ENCODE peak calls at places on chromosomes 3 and 15, in seven cellular contexts. One of them, this sample, is unnamed.

GRCh38 chr15:79516646-79517045 is 84.5 kb downstream of the MINAR1 start:
- DNase-seq in astrocyte of the spinal cord: no peak
- DNase-seq in GM03348: no peak
- DNase-seq in H9: no peak
- DNase-seq in adrenal gland: no peak
- DNase-seq in right lobe of liver: no peak
- DNase-seq in neural crest cell: no peak
- DNase-seq in this sample: no peak

GRCh38 chr3:11530153-11530721 is 113.5 kb downstream of the VGLL4 start:
- DNase-seq in astrocyte of the spinal cord: peak
- DNase-seq in H9: no peak
- DNase-seq in adrenal gland: no peak
- DNase-seq in right lobe of liver: no peak
- DNase-seq in neural crest cell: peak
- DNase-seq in GM03348: peak
- DNase-seq in this sample: peak

GRCh38 chr15:90620379-90621134 is 90.8 kb downstream of the CRTC3 start:
- DNase-seq in adrenal gland: no peak
- DNase-seq in neural crest cell: no peak
- DNase-seq in H9: no peak
- DNase-seq in right lobe of liver: no peak
- DNase-seq in astrocyte of the spinal cord: no peak
- DNase-seq in GM03348: no peak
- DNase-seq in this sample: no peak

GRCh38 chr3:13549513-13550256 is 760 bp downstream of the FBLN2 start:
- DNase-seq in GM03348: no peak
- DNase-seq in neural crest cell: no peak
- DNase-seq in adrenal gland: no peak
- DNase-seq in astrocyte of the spinal cord: no peak
- DNase-seq in H9: no peak
- DNase-seq in right lobe of liver: no peak
- DNase-seq in this sample: no peak

GRCh38 chr3:134360046-134360445 is 14.2 kb downstream of the AMOTL2 start:
- DNase-seq in neural crest cell: no peak
- DNase-seq in adrenal gland: no peak
- DNase-seq in astrocyte of the spinal cord: no peak
- DNase-seq in right lobe of liver: no peak
- DNase-seq in H9: no peak
- DNase-seq in GM03348: no peak
- DNase-seq in this sample: no peak

GRCh38 chr3:55571913-55572312 is 84.8 kb upstream of the WNT5A start:
- DNase-seq in GM03348: peak
- DNase-seq in astrocyte of the spinal cord: no peak
- DNase-seq in right lobe of liver: no peak
- DNase-seq in adrenal gland: no peak
- DNase-seq in H9: peak
- DNase-seq in neural crest cell: peak
- DNase-seq in this sample: peak

GRCh38 chr3:71016141-71016845 is 567.2 kb downstream of the FOXP1 start:
- DNase-seq in neural crest cell: no peak
- DNase-seq in H9: no peak
- DNase-seq in astrocyte of the spinal cord: peak
- DNase-seq in right lobe of liver: no peak
- DNase-seq in GM03348: no peak
- DNase-seq in adrenal gland: no peak
- DNase-seq in this sample: peak

GRCh38 chr3:23726811-23727548 is 78.8 kb upstream of the UBE2E1 start:
- DNase-seq in astrocyte of the spinal cord: no peak
- DNase-seq in H9: no peak
- DNase-seq in right lobe of liver: no peak
- DNase-seq in adrenal gland: no peak
- DNase-seq in GM03348: no peak
- DNase-seq in neural crest cell: no peak
- DNase-seq in this sample: no peak

GRCh38 chr3:177597325-177598109 is 400.2 kb upstream of the TBL1XR1 start:
- DNase-seq in adrenal gland: peak
- DNase-seq in H9: no peak
- DNase-seq in GM03348: peak
- DNase-seq in astrocyte of the spinal cord: peak
- DNase-seq in right lobe of liver: peak
- DNase-seq in neural crest cell: no peak
- DNase-seq in this sample: peak

GRCh38 chr3:171346011-171346410 is 114.2 kb downstream of the TNIK start:
- DNase-seq in H9: no peak
- DNase-seq in GM03348: no peak
- DNase-seq in astrocyte of the spinal cord: no peak
- DNase-seq in neural crest cell: no peak
- DNase-seq in right lobe of liver: no peak
- DNase-seq in adrenal gland: no peak
- DNase-seq in this sample: no peak

GRCh38 chr3:63751459-63751858 is 67.6 kb upstream of the C3orf49 start:
- DNase-seq in H9: no peak
- DNase-seq in neural crest cell: no peak
- DNase-seq in astrocyte of the spinal cord: no peak
- DNase-seq in GM03348: no peak
- DNase-seq in right lobe of liver: no peak
- DNase-seq in adrenal gland: no peak
- DNase-seq in this sample: no peak

GRCh38 chr3:30297112-30297511 is 309.3 kb upstream of the TGFBR2 start:
- DNase-seq in neural crest cell: no peak
- DNase-seq in H9: no peak
- DNase-seq in astrocyte of the spinal cord: no peak
- DNase-seq in right lobe of liver: no peak
- DNase-seq in GM03348: no peak
- DNase-seq in adrenal gland: no peak
- DNase-seq in this sample: no peak

GRCh38 chr15:74265046-74265639 is 29.0 kb downstream of the CCDC33 start:
- DNase-seq in adrenal gland: peak
- DNase-seq in right lobe of liver: no peak
- DNase-seq in GM03348: peak
- DNase-seq in astrocyte of the spinal cord: peak
- DNase-seq in H9: peak
- DNase-seq in neural crest cell: peak
- DNase-seq in this sample: no peak

GRCh38 chr3:17258823-17259436 is 374.2 kb downstream of the PLCL2 start:
- DNase-seq in H9: no peak
- DNase-seq in neural crest cell: peak
- DNase-seq in GM03348: peak
- DNase-seq in astrocyte of the spinal cord: peak
- DNase-seq in adrenal gland: no peak
- DNase-seq in right lobe of liver: no peak
- DNase-seq in this sample: peak

GRCh38 chr3:100045696-100046095 is 68.6 kb downstream of the FILIP1L start:
- DNase-seq in adrenal gland: peak
- DNase-seq in H9: no peak
- DNase-seq in neural crest cell: no peak
- DNase-seq in astrocyte of the spinal cord: peak
- DNase-seq in GM03348: peak
- DNase-seq in right lobe of liver: no peak
- DNase-seq in this sample: no peak

GRCh38 chr3:74546426-74546825 is 68.0 kb downstream of the CNTN3 start:
- DNase-seq in adrenal gland: no peak
- DNase-seq in astrocyte of the spinal cord: peak
- DNase-seq in neural crest cell: no peak
- DNase-seq in GM03348: peak
- DNase-seq in H9: no peak
- DNase-seq in right lobe of liver: peak
- DNase-seq in this sample: no peak

GRCh38 chr15:71806452-71806931 is 3.9 kb upstream of the NR2E3 start:
- DNase-seq in astrocyte of the spinal cord: peak
- DNase-seq in adrenal gland: peak
- DNase-seq in GM03348: peak
- DNase-seq in right lobe of liver: no peak
- DNase-seq in neural crest cell: no peak
- DNase-seq in H9: no peak
- DNase-seq in this sample: no peak

GRCh38 chr3:34843479-34843870 is 795.9 kb upstream of the ARPP21 start:
- DNase-seq in adrenal gland: no peak
- DNase-seq in H9: no peak
- DNase-seq in astrocyte of the spinal cord: peak
- DNase-seq in neural crest cell: no peak
- DNase-seq in right lobe of liver: no peak
- DNase-seq in GM03348: no peak
- DNase-seq in this sample: no peak

GRCh38 chr15:69298697-69299441 is at the start of gene PAQR5:
- DNase-seq in adrenal gland: peak
- DNase-seq in astrocyte of the spinal cord: no peak
- DNase-seq in H9: peak
- DNase-seq in neural crest cell: no peak
- DNase-seq in right lobe of liver: no peak
- DNase-seq in GM03348: peak
- DNase-seq in this sample: no peak

GRCh38 chr15:56919708-56920637 is 1.5 kb downstream of the TCF12 start:
- DNase-seq in H9: peak
- DNase-seq in right lobe of liver: peak
- DNase-seq in adrenal gland: peak
- DNase-seq in GM03348: no peak
- DNase-seq in neural crest cell: no peak
- DNase-seq in astrocyte of the spinal cord: peak
- DNase-seq in this sample: no peak

GRCh38 chr3:73056365-73057150 is 4.9 kb upstream of the EBLN2 start:
- DNase-seq in H9: no peak
- DNase-seq in GM03348: peak
- DNase-seq in adrenal gland: no peak
- DNase-seq in astrocyte of the spinal cord: peak
- DNase-seq in neural crest cell: no peak
- DNase-seq in right lobe of liver: no peak
- DNase-seq in this sample: peak

GRCh38 chr3:90062631-90063200 is 955.3 kb downstream of the EPHA3 start:
- DNase-seq in right lobe of liver: no peak
- DNase-seq in H9: no peak
- DNase-seq in neural crest cell: no peak
- DNase-seq in adrenal gland: no peak
- DNase-seq in GM03348: no peak
- DNase-seq in astrocyte of the spinal cord: no peak
- DNase-seq in this sample: no peak

GRCh38 chr3:11603628-11604027 is 40.1 kb downstream of the VGLL4 start:
- DNase-seq in GM03348: peak
- DNase-seq in astrocyte of the spinal cord: peak
- DNase-seq in adrenal gland: no peak
- DNase-seq in right lobe of liver: no peak
- DNase-seq in H9: no peak
- DNase-seq in neural crest cell: no peak
- DNase-seq in this sample: no peak

GRCh38 chr3:149466192-149466591 is 8.3 kb upstream of the TM4SF4 start:
- DNase-seq in GM03348: peak
- DNase-seq in right lobe of liver: no peak
- DNase-seq in neural crest cell: no peak
- DNase-seq in H9: no peak
- DNase-seq in astrocyte of the spinal cord: peak
- DNase-seq in adrenal gland: no peak
- DNase-seq in this sample: no peak

GRCh38 chr15:85414991-85415390 is 34.6 kb downstream of the AKAP13 start:
- DNase-seq in H9: no peak
- DNase-seq in astrocyte of the spinal cord: no peak
- DNase-seq in right lobe of liver: no peak
- DNase-seq in adrenal gland: no peak
- DNase-seq in neural crest cell: no peak
- DNase-seq in GM03348: no peak
- DNase-seq in this sample: no peak

GRCh38 chr3:88075497-88075896 is 16.4 kb downstream of the ZNF654 start:
- DNase-seq in GM03348: no peak
- DNase-seq in neural crest cell: no peak
- DNase-seq in adrenal gland: no peak
- DNase-seq in right lobe of liver: no peak
- DNase-seq in H9: no peak
- DNase-seq in astrocyte of the spinal cord: no peak
- DNase-seq in this sample: no peak

GRCh38 chr15:20346082-20346805 is 195.4 kb downstream of the GOLGA6L6 start:
- DNase-seq in neural crest cell: no peak
- DNase-seq in GM03348: peak
- DNase-seq in right lobe of liver: no peak
- DNase-seq in H9: peak
- DNase-seq in adrenal gland: no peak
- DNase-seq in astrocyte of the spinal cord: no peak
- DNase-seq in this sample: no peak